ENCODE peak calls at places on chromosomes 12 and 14, in five cellular contexts. E is nephron progenitor cell, D is CD14-positive monocyte, Z is RWPE1, J is WTC11. N is an unnamed sample.
A peak's percentile ranks its signal among the peaks of the same experiment; 100 is the strongest.

GRCh38 chr14:95482967-95483842 is 33.2 kb downstream of the SYNE3 start:
- DNase-seq in E (no peak), D (no peak), Z (peak; percentile 85), J (no peak), N (no peak)

GRCh38 chr14:91228112-91229004 is 16.1 kb downstream of the GPR68 start:
- DNase-seq in E (no peak), D (no peak), Z (peak; percentile 36), J (peak; percentile 71), N (no peak)

GRCh38 chr12:48356041-48356768 is 5.5 kb upstream of the ZNF641 start:
- DNase-seq in E (no peak), D (no peak), Z (peak; percentile 42), J (no peak), N (no peak)

GRCh38 chr12:62632521-62632920 is 165.9 kb downstream of the MON2 start:
- DNase-seq in E (peak; percentile 45), D (no peak), Z (peak; percentile 34), J (peak; percentile 61), N (peak; percentile 41)

GRCh38 chr14:50804181-50804721 is 26.7 kb downstream of the NIN start:
- DNase-seq in E (no peak), D (no peak), Z (no peak), J (no peak), N (no peak)

GRCh38 chr14:22848391-22849164 is 12.2 kb downstream of the MMP14 start:
- DNase-seq in E (peak; percentile 54), D (no peak), Z (peak; percentile 33), J (no peak), N (peak; percentile 74)

GRCh38 chr14:92755495-92755894 is 7.1 kb upstream of the LGMN start:
- DNase-seq in E (no peak), D (no peak), Z (no peak), J (no peak), N (no peak)

GRCh38 chr12:121806556-121807308 is 2.9 kb downstream of the SETD1B start:
- DNase-seq in E (peak; percentile 41), D (no peak), Z (no peak), J (no peak), N (no peak)

GRCh38 chr12:48602192-48602989 is 32.5 kb upstream of the LALBA start:
- DNase-seq in E (no peak), D (no peak), Z (no peak), J (no peak), N (no peak)

GRCh38 chr12:52004042-52004648 is 2.6 kb upstream of the TAMALIN start:
- DNase-seq in E (peak; percentile 52), D (no peak), Z (peak; percentile 62), J (peak; percentile 74), N (peak; percentile 77)

GRCh38 chr12:106897082-106897481 is 58.6 kb upstream of the TMEM263 start:
- DNase-seq in E (no peak), D (no peak), Z (no peak), J (no peak), N (peak; percentile 15)
- TF ChIP-seq CTCF in E (no peak), D (no peak), Z (no peak), J (no peak), N (peak; percentile 31)

GRCh38 chr14:102063092-102063807 is 23.6 kb downstream of the HSP90AA1 start:
- DNase-seq in E (peak; percentile 72), D (peak; percentile 71), Z (peak; percentile 85), J (peak; percentile 68), N (peak; percentile 95)
- TF ChIP-seq CTCF in E (no peak), D (peak; percentile 41), Z (peak; percentile 51), J (no peak), N (peak; percentile 72)

DNA sequence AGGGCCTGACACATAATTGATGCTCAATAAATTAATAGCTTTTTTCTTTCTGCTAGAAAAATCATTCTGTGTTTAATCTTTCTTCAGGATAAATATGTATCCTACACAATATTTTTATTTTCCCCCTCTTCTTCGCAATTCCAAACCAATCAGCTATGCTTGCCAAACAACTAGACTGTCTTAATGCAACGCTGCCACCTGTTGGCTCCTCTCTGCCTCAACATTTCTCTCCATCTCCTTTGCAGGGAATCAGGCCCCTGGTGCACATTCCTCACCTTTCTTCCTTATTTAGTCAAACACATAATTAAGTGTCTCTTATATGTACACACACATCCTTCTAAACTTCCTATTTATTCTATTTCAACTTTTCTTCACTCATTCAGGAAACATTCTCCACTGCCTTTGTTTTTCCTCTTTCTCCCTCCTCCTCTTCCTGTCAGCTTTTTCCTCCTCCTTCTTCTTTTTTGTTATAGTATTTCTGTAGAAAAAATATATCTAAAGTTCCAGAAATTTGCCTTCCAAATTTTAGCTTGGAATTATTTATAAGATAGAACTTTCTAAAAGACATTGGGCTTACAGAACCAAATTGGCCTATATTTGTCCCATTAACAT is 406.0 kb downstream of the PRKD1 start:
- DNase-seq in E (peak; percentile 16), D (no peak), Z (no peak), J (peak; percentile 51), N (peak; percentile 54)
- TF ChIP-seq CTCF in E (peak; percentile 44), D (no peak), Z (peak; percentile 18), J (peak; percentile 36), N (peak; percentile 74)

GRCh38 chr14:56816575-56817391 is 6.5 kb upstream of the OTX2 start:
- DNase-seq in E (peak; percentile 58), D (no peak), Z (no peak), J (peak; percentile 65), N (peak; percentile 67)
- TF ChIP-seq CTCF in E (no peak), D (no peak), Z (no peak), J (no peak), N (no peak)

GRCh38 chr14:35438910-35439713 is 34.6 kb upstream of the NFKBIA start:
- DNase-seq in E (no peak), D (no peak), Z (peak; percentile 19), J (no peak), N (peak; percentile 37)
- TF ChIP-seq CTCF in E (peak; percentile 60), D (peak; percentile 57), Z (peak; percentile 47), J (peak; percentile 52), N (peak; percentile 71)

GRCh38 chr14:21300892-21301291 is 21.0 kb downstream of the RPGRIP1 start:
- DNase-seq in E (peak; percentile 67), D (no peak), Z (no peak), J (peak; percentile 70), N (peak; percentile 40)
- TF ChIP-seq CTCF in E (no peak), D (no peak), Z (no peak), J (no peak), N (no peak)

DNA sequence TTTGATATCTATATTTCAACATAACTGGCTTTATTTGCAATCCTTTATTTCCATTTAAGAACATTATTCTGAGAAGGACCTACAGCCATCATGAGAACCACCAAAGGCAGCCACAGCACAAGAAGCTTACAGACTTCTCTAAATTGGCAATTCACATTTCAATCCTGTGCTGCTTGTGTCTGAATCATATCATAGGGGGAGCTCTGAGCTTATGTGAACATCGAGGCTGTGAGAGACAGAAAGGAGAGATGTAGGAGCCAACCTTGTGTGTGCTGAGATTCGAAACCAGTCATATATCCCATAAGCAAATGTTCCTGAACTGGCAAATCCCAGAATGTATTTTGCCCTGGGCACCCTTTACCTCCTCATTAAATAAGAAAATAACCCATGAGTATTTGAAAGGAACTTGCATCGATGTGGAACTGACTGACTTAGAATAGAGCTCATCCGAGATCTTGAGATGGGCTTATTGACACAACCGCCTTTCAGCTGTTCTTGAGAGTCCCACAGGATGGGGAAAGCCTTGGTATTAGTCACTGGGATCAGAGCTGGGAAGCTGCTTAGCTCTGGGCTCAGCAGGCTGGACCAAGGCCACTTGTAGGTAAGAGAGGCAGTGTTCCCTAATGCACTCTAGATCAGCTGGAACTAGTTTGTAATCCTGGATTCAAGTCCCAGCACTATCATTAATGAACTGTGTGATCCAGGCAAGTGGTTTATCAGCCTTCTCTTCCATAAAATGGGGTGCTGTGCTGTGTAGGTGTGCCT is 329.8 kb downstream of the CACNA1C start:
- DNase-seq in E (no peak), D (no peak), Z (no peak), J (no peak), N (no peak)
- TF ChIP-seq CTCF in E (no peak), D (no peak), Z (no peak), J (no peak), N (peak; percentile 35)

GRCh38 chr12:92603741-92604432 is 98.9 kb upstream of the PLEKHG7 start:
- DNase-seq in E (no peak), D (no peak), Z (no peak), J (no peak), N (no peak)
- TF ChIP-seq CTCF in E (no peak), D (no peak), Z (no peak), J (no peak), N (peak; percentile 22)

GRCh38 chr14:99316281-99317163 is 44.5 kb upstream of the BCL11B start:
- DNase-seq in E (no peak), D (no peak), Z (no peak), J (no peak), N (no peak)

GRCh38 chr14:99313234-99313633 is 41.2 kb upstream of the BCL11B start:
- DNase-seq in E (no peak), D (no peak), Z (no peak), J (no peak), N (no peak)

GRCh38 chr14:99315197-99315596 is 43.2 kb upstream of the BCL11B start:
- DNase-seq in E (no peak), D (no peak), Z (no peak), J (no peak), N (no peak)

GRCh38 chr14:99312106-99312505 is 40.1 kb upstream of the BCL11B start:
- DNase-seq in E (no peak), D (no peak), Z (no peak), J (no peak), N (no peak)

GRCh38 chr14:99314623-99315022 is 42.6 kb upstream of the BCL11B start:
- DNase-seq in E (no peak), D (no peak), Z (no peak), J (no peak), N (no peak)
- TF ChIP-seq CTCF in E (no peak), D (no peak), Z (no peak), J (no peak), N (no peak)

N was measured in A673.